ENCODE peak calls at places on chromosomes 12 and 14, in seven cellular contexts. One of them, this sample, is unnamed. For H3K27me3, the result is how much of the 10 kb centered on the place peaks cover.

GRCh38 chr14:71214241-71214640 is 307.0 kb downstream of the PCNX1 start:
- DNase-seq in SK-N-SH: no peak
- DNase-seq in H1: no peak
- DNase-seq in HCT116: no peak
- DNase-seq in GM12878: no peak
- DNase-seq in HepG2: no peak
- DNase-seq in K562: no peak
- DNase-seq in this sample: no peak

GRCh38 chr14:94612174-94612573 is at the start of gene SERPINA3:
- DNase-seq in SK-N-SH: no peak
- DNase-seq in H1: no peak
- DNase-seq in HCT116: no peak
- DNase-seq in GM12878: no peak
- DNase-seq in HepG2: peak
- DNase-seq in K562: no peak
- DNase-seq in this sample: no peak

GRCh38 chr14:22472935-22473854 is 115.8 kb downstream of the DAD1 start:
- DNase-seq in SK-N-SH: peak
- DNase-seq in H1: no peak
- DNase-seq in HCT116: peak
- DNase-seq in GM12878: no peak
- DNase-seq in HepG2: peak
- DNase-seq in K562: peak
- DNase-seq in this sample: peak

GRCh38 chr12:91105807-91106206 is 5.5 kb downstream of the LUM start:
- DNase-seq in SK-N-SH: no peak
- DNase-seq in H1: no peak
- DNase-seq in HCT116: no peak
- DNase-seq in GM12878: no peak
- DNase-seq in HepG2: no peak
- DNase-seq in K562: no peak
- DNase-seq in this sample: no peak

GRCh38 chr14:105026789-105027563 is 6.1 kb upstream of the CDCA4 start:
- DNase-seq in SK-N-SH: no peak
- DNase-seq in H1: no peak
- DNase-seq in HCT116: peak
- DNase-seq in GM12878: no peak
- DNase-seq in HepG2: no peak
- DNase-seq in K562: no peak
- DNase-seq in this sample: no peak

GRCh38 chr12:76037130-76038105 is 5.8 kb upstream of the PHLDA1 start:
- DNase-seq in SK-N-SH: peak
- DNase-seq in H1: no peak
- DNase-seq in HCT116: no peak
- DNase-seq in GM12878: peak
- DNase-seq in HepG2: peak
- DNase-seq in K562: peak
- DNase-seq in this sample: no peak

GRCh38 chr14:56322531-56322930 is 204.3 kb downstream of the PELI2 start:
- DNase-seq in SK-N-SH: no peak
- DNase-seq in H1: no peak
- DNase-seq in HCT116: no peak
- DNase-seq in GM12878: no peak
- DNase-seq in HepG2: no peak
- DNase-seq in K562: no peak
- DNase-seq in this sample: no peak

GRCh38 chr12:109650808-109651207 is 62.8 kb upstream of the FAM222A start:
- DNase-seq in SK-N-SH: no peak
- DNase-seq in H1: no peak
- DNase-seq in HCT116: no peak
- DNase-seq in GM12878: no peak
- DNase-seq in HepG2: no peak
- DNase-seq in K562: no peak
- DNase-seq in this sample: no peak

GRCh38 chr14:85811340-85811739 is 281.4 kb downstream of the FLRT2 start:
- DNase-seq in SK-N-SH: no peak
- DNase-seq in H1: no peak
- DNase-seq in HCT116: no peak
- DNase-seq in GM12878: no peak
- DNase-seq in HepG2: no peak
- DNase-seq in K562: no peak
- DNase-seq in this sample: no peak

GRCh38 chr12:4266990-4267389 is 6.6 kb upstream of the CCND2 start:
- DNase-seq in SK-N-SH: no peak
- DNase-seq in H1: no peak
- DNase-seq in HCT116: no peak
- DNase-seq in GM12878: no peak
- DNase-seq in HepG2: no peak
- DNase-seq in K562: no peak
- DNase-seq in this sample: no peak

GRCh38 chr14:89918721-89919120 is 35.8 kb downstream of the EFCAB11 start:
- DNase-seq in SK-N-SH: no peak
- DNase-seq in H1: no peak
- DNase-seq in HCT116: no peak
- DNase-seq in GM12878: no peak
- DNase-seq in HepG2: no peak
- DNase-seq in K562: no peak
- DNase-seq in this sample: no peak

GRCh38 chr14:65104791-65105190 is 2.5 kb upstream of the MAX start:
- DNase-seq in SK-N-SH: no peak
- DNase-seq in H1: no peak
- DNase-seq in HCT116: no peak
- DNase-seq in GM12878: no peak
- DNase-seq in HepG2: no peak
- DNase-seq in K562: no peak
- DNase-seq in this sample: no peak

GRCh38 chr12:106739815-106740552 is 34.5 kb upstream of the RIC8B start:
- DNase-seq in SK-N-SH: no peak
- DNase-seq in H1: no peak
- DNase-seq in HCT116: no peak
- DNase-seq in GM12878: no peak
- DNase-seq in HepG2: no peak
- DNase-seq in K562: peak
- DNase-seq in this sample: no peak

GRCh38 chr12:83018063-83018462 is 331.4 kb downstream of the TMTC2 start:
- DNase-seq in SK-N-SH: no peak
- DNase-seq in H1: no peak
- DNase-seq in HCT116: no peak
- DNase-seq in GM12878: no peak
- DNase-seq in HepG2: no peak
- DNase-seq in K562: no peak
- DNase-seq in this sample: no peak

GRCh38 chr14:23160924-23161522 is 22.4 kb downstream of the SLC7A8 start:
- DNase-seq in SK-N-SH: no peak
- DNase-seq in H1: no peak
- DNase-seq in HCT116: no peak
- DNase-seq in GM12878: no peak
- DNase-seq in HepG2: no peak
- DNase-seq in K562: peak
- DNase-seq in this sample: peak

GRCh38 chr14:73723411-73723798 is 9.2 kb upstream of the PNMA1 start:
- DNase-seq in SK-N-SH: no peak
- DNase-seq in H1: no peak
- DNase-seq in HCT116: no peak
- DNase-seq in GM12878: no peak
- DNase-seq in HepG2: no peak
- DNase-seq in K562: no peak
- DNase-seq in this sample: no peak

GRCh38 chr14:53110103-53110502 is 43.0 kb downstream of the DDHD1 start:
- DNase-seq in SK-N-SH: no peak
- DNase-seq in H1: no peak
- DNase-seq in HCT116: no peak
- DNase-seq in GM12878: no peak
- DNase-seq in HepG2: no peak
- DNase-seq in K562: no peak
- DNase-seq in this sample: no peak

GRCh38 chr12:26188641-26189040 is 6.7 kb upstream of the SSPN start:
- DNase-seq in SK-N-SH: no peak
- DNase-seq in H1: no peak
- DNase-seq in HCT116: no peak
- DNase-seq in GM12878: no peak
- DNase-seq in HepG2: no peak
- DNase-seq in K562: no peak
- DNase-seq in this sample: no peak

GRCh38 chr14:99264691-99265090 is 7.3 kb downstream of the BCL11B start:
- DNase-seq in SK-N-SH: no peak
- DNase-seq in H1: no peak
- DNase-seq in HCT116: no peak
- DNase-seq in GM12878: no peak
- DNase-seq in HepG2: no peak
- DNase-seq in K562: no peak
- DNase-seq in this sample: no peak

GRCh38 chr14:81382517-81383225 is 17.5 kb downstream of the STON2 start:
- DNase-seq in SK-N-SH: no peak
- DNase-seq in H1: no peak
- DNase-seq in HCT116: no peak
- DNase-seq in GM12878: no peak
- DNase-seq in HepG2: no peak
- DNase-seq in K562: no peak
- DNase-seq in this sample: no peak

GRCh38 chr14:20797159-20797558 is 5.5 kb downstream of the RNASE1 start:
- DNase-seq in SK-N-SH: no peak
- DNase-seq in H1: no peak
- DNase-seq in HCT116: no peak
- DNase-seq in GM12878: no peak
- DNase-seq in HepG2: no peak
- DNase-seq in K562: no peak
- DNase-seq in this sample: no peak

GRCh38 chr12:130068741-130069140 is 93.5 kb upstream of the FZD10 start:
- DNase-seq in SK-N-SH: no peak
- DNase-seq in H1: no peak
- DNase-seq in HCT116: no peak
- DNase-seq in GM12878: no peak
- DNase-seq in HepG2: no peak
- DNase-seq in K562: no peak
- DNase-seq in this sample: no peak

GRCh38 chr12:130066742-130067141 is 95.5 kb upstream of the FZD10 start:
- DNase-seq in SK-N-SH: no peak
- DNase-seq in H1: no peak
- DNase-seq in HCT116: no peak
- DNase-seq in GM12878: no peak
- DNase-seq in HepG2: no peak
- DNase-seq in K562: no peak
- DNase-seq in this sample: no peak

GRCh38 chr12:130064999-130065398 is 97.3 kb upstream of the FZD10 start:
- DNase-seq in SK-N-SH: no peak
- DNase-seq in H1: no peak
- DNase-seq in HCT116: no peak
- DNase-seq in GM12878: no peak
- DNase-seq in HepG2: no peak
- DNase-seq in K562: no peak
- DNase-seq in this sample: no peak

DNA sequence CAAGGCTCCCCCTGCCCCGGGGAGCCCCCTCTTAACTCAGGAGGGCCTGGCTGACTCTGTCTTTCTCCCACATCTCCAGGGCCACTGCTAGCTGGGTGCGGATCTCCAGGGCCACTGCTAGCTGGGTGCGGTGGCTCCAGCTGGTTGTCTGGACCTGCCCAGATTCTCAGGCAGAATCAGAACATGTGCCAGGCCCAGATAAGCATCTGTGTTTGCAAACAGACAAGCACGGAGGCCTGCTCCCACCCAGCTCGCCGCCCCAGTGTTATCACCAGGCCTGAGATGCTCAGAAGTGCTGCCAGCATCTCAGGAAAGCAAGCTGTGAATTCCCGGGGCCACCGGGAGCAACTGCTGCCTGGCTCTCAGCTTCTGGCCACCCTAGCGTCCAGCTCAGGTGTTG is 98.4 kb upstream of the FZD10 start:
- DNase-seq in SK-N-SH: no peak
- DNase-seq in H1: no peak
- DNase-seq in HCT116: no peak
- DNase-seq in GM12878: no peak
- DNase-seq in HepG2: no peak
- DNase-seq in K562: no peak
- DNase-seq in this sample: no peak
- H3K27me3 ChIP-seq in SK-N-SH: under half
- H3K27me3 ChIP-seq in H1: under half
- H3K27me3 ChIP-seq in HCT116: under half
- H3K27me3 ChIP-seq in GM12878: under half
- H3K27me3 ChIP-seq in HepG2: under half
- H3K27me3 ChIP-seq in K562: under half
- H3K27me3 ChIP-seq in this sample: under half

GRCh38 chr12:32470936-32471335 is 71.6 kb downstream of the FGD4 start:
- DNase-seq in SK-N-SH: no peak
- DNase-seq in H1: no peak
- DNase-seq in HCT116: no peak
- DNase-seq in GM12878: no peak
- DNase-seq in HepG2: no peak
- DNase-seq in K562: no peak
- DNase-seq in this sample: no peak
- TF ChIP-seq YY1 in SK-N-SH: no peak
- TF ChIP-seq YY1 in H1: no peak
- TF ChIP-seq YY1 in HCT116: no peak
- TF ChIP-seq YY1 in GM12878: no peak
- TF ChIP-seq YY1 in HepG2: no peak
- TF ChIP-seq YY1 in K562: no peak
- TF ChIP-seq YY1 in this sample: no peak

DNA sequence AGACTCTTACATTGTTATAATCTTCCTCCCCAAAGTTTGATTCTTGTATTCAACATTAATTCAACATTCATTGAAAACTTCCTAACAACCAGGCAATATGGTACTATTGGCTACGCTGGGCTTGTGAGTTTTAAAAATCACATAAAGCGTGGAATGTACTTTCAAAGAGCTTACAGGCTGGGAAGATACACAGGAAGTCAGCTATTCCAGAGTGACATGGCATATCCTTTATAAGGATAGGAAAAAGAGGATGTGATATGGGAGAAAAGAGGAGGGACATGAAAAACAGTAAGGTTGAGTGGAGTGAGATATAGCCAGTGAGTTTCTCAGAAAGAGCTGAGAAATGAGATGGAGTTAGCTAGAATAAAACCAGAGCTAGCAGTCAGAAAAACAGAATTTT is 103.6 kb upstream of the ATF7IP start:
- DNase-seq in SK-N-SH: no peak
- DNase-seq in H1: no peak
- DNase-seq in HCT116: no peak
- DNase-seq in GM12878: no peak
- DNase-seq in HepG2: no peak
- DNase-seq in K562: no peak
- DNase-seq in this sample: no peak
- H3K27me3 ChIP-seq in SK-N-SH: under half
- H3K27me3 ChIP-seq in H1: under half
- H3K27me3 ChIP-seq in HCT116: under half
- H3K27me3 ChIP-seq in GM12878: under half
- H3K27me3 ChIP-seq in HepG2: under half
- H3K27me3 ChIP-seq in K562: under half
- H3K27me3 ChIP-seq in this sample: under half

DNA sequence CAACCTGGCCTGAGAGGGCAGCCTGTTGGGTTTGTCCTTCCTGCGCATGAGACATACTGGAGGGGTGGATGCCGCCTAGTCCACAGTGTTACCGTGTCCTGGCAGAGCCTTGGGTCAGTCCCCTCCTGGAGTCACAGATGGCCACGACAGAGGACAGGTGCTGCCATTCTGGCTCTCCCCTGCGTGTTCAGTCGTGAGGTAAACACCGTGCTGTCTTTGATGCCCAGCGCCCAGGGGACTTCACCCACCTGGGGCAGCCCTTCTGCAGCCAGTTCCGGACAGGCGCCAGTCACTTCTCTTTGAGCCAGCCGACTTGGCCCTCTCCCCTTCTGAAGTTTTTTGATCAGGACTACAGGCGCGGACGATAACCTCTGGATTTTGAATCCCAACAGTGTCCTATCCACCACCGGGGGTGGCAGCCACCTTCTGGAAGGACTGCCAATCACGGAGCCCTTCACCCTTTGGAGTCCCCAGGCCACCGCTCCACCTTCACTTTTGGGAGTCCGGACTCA is 933.0 kb downstream of the DIO2 start:
- DNase-seq in SK-N-SH: peak
- DNase-seq in H1: no peak
- DNase-seq in HCT116: no peak
- DNase-seq in GM12878: no peak
- DNase-seq in HepG2: no peak
- DNase-seq in K562: no peak
- DNase-seq in this sample: no peak
- TF ChIP-seq YY1 in SK-N-SH: no peak
- TF ChIP-seq YY1 in H1: no peak
- TF ChIP-seq YY1 in HCT116: no peak
- TF ChIP-seq YY1 in GM12878: no peak
- TF ChIP-seq YY1 in HepG2: no peak
- TF ChIP-seq YY1 in K562: no peak
- TF ChIP-seq YY1 in this sample: no peak

This sample was measured in NT2/D1.